ENCODE peak calls at places on chromosomes 11 and 22, in nine cellular contexts. One of them, this sample, is unnamed.

GRCh38 chr22:22593964-22594656 is 35.0 kb upstream of the PRAME start:
- DNase-seq in mammary epithelial cell: peak; percentile 8
- DNase-seq in breast epithelium: no peak
- DNase-seq in fibroblast of lung: peak; percentile 70
- DNase-seq in transverse colon: peak; percentile 38
- DNase-seq in K562: peak; percentile 100
- DNase-seq in IMR-90: peak; percentile 53
- DNase-seq in esophagus muscularis mucosa: no peak
- DNase-seq in heart right ventricle: no peak
- DNase-seq in this sample: peak; percentile 84

GRCh38 chr22:23751441-23751996 is 607 bp upstream of the ZNF70 start:
- DNase-seq in mammary epithelial cell: no peak
- DNase-seq in breast epithelium: no peak
- DNase-seq in fibroblast of lung: peak; percentile 34
- DNase-seq in transverse colon: peak; percentile 50
- DNase-seq in K562: peak; percentile 49
- DNase-seq in IMR-90: no peak
- DNase-seq in esophagus muscularis mucosa: no peak
- DNase-seq in heart right ventricle: peak; percentile 41
- DNase-seq in this sample: no peak

GRCh38 chr11:7575841-7576451 is 62.1 kb downstream of the PPFIBP2 start:
- DNase-seq in mammary epithelial cell: no peak
- DNase-seq in breast epithelium: no peak
- DNase-seq in fibroblast of lung: no peak
- DNase-seq in transverse colon: peak; percentile 78
- DNase-seq in K562: no peak
- DNase-seq in IMR-90: no peak
- DNase-seq in esophagus muscularis mucosa: no peak
- DNase-seq in heart right ventricle: no peak
- DNase-seq in this sample: no peak

GRCh38 chr11:70675697-70676374 is 277.5 kb downstream of the CTTN start:
- DNase-seq in mammary epithelial cell: no peak
- DNase-seq in breast epithelium: no peak
- DNase-seq in fibroblast of lung: no peak
- DNase-seq in transverse colon: peak; percentile 60
- DNase-seq in K562: peak; percentile 31
- DNase-seq in IMR-90: no peak
- DNase-seq in esophagus muscularis mucosa: no peak
- DNase-seq in heart right ventricle: no peak
- DNase-seq in this sample: no peak

GRCh38 chr22:40758390-40758789 is 60.8 kb downstream of the SLC25A17 start:
- DNase-seq in mammary epithelial cell: peak; percentile 72
- DNase-seq in breast epithelium: no peak
- DNase-seq in fibroblast of lung: no peak
- DNase-seq in transverse colon: no peak
- DNase-seq in K562: no peak
- DNase-seq in IMR-90: no peak
- DNase-seq in esophagus muscularis mucosa: no peak
- DNase-seq in heart right ventricle: no peak
- DNase-seq in this sample: no peak

GRCh38 chr11:19737575-19737974 is 24.9 kb downstream of the NAV2 start:
- DNase-seq in mammary epithelial cell: no peak
- DNase-seq in breast epithelium: no peak
- DNase-seq in fibroblast of lung: no peak
- DNase-seq in transverse colon: no peak
- DNase-seq in K562: no peak
- DNase-seq in IMR-90: no peak
- DNase-seq in esophagus muscularis mucosa: no peak
- DNase-seq in heart right ventricle: no peak
- DNase-seq in this sample: no peak

GRCh38 chr11:80846979-80847378 is 1406.1 kb upstream of the TENM4 start:
- DNase-seq in mammary epithelial cell: no peak
- DNase-seq in breast epithelium: no peak
- DNase-seq in fibroblast of lung: no peak
- DNase-seq in transverse colon: no peak
- DNase-seq in K562: no peak
- DNase-seq in IMR-90: no peak
- DNase-seq in esophagus muscularis mucosa: no peak
- DNase-seq in heart right ventricle: no peak
- DNase-seq in this sample: no peak

GRCh38 chr11:84906995-84907394 is 720.1 kb downstream of the DLG2 start:
- DNase-seq in mammary epithelial cell: peak; percentile 23
- DNase-seq in breast epithelium: no peak
- DNase-seq in fibroblast of lung: peak; percentile 11
- DNase-seq in transverse colon: no peak
- DNase-seq in K562: no peak
- DNase-seq in IMR-90: peak; percentile 37
- DNase-seq in esophagus muscularis mucosa: no peak
- DNase-seq in heart right ventricle: no peak
- DNase-seq in this sample: no peak

GRCh38 chr22:40348025-40348658 is 1.8 kb downstream of the ADSL start:
- DNase-seq in mammary epithelial cell: peak; percentile 36
- DNase-seq in breast epithelium: no peak
- DNase-seq in fibroblast of lung: peak; percentile 69
- DNase-seq in transverse colon: peak; percentile 63
- DNase-seq in K562: peak; percentile 47
- DNase-seq in IMR-90: peak; percentile 62
- DNase-seq in esophagus muscularis mucosa: no peak
- DNase-seq in heart right ventricle: peak; percentile 23
- DNase-seq in this sample: peak; percentile 71

GRCh38 chr11:33515347-33515746 is 185.3 kb downstream of the C11orf91 start:
- DNase-seq in mammary epithelial cell: peak; percentile 45
- DNase-seq in breast epithelium: no peak
- DNase-seq in fibroblast of lung: no peak
- DNase-seq in transverse colon: no peak
- DNase-seq in K562: no peak
- DNase-seq in IMR-90: peak; percentile 76
- DNase-seq in esophagus muscularis mucosa: peak; percentile 47
- DNase-seq in heart right ventricle: peak; percentile 39
- DNase-seq in this sample: peak; percentile 72

GRCh38 chr11:62242021-62242420 is at the start of gene SCGB1D2:
- DNase-seq in mammary epithelial cell: peak; percentile 46
- DNase-seq in breast epithelium: peak; percentile 86
- DNase-seq in fibroblast of lung: no peak
- DNase-seq in transverse colon: no peak
- DNase-seq in K562: no peak
- DNase-seq in IMR-90: no peak
- DNase-seq in esophagus muscularis mucosa: no peak
- DNase-seq in heart right ventricle: peak; percentile 51
- DNase-seq in this sample: no peak

GRCh38 chr11:65078151-65078550 is 5.7 kb downstream of the CDCA5 start:
- DNase-seq in mammary epithelial cell: peak; percentile 14
- DNase-seq in breast epithelium: no peak
- DNase-seq in fibroblast of lung: peak; percentile 15
- DNase-seq in transverse colon: peak; percentile 86
- DNase-seq in K562: peak; percentile 66
- DNase-seq in IMR-90: peak; percentile 17
- DNase-seq in esophagus muscularis mucosa: no peak
- DNase-seq in heart right ventricle: no peak
- DNase-seq in this sample: peak; percentile 71

GRCh38 chr22:17847360-17848078 is 73.2 kb upstream of the BID start:
- DNase-seq in mammary epithelial cell: no peak
- DNase-seq in breast epithelium: no peak
- DNase-seq in fibroblast of lung: no peak
- DNase-seq in transverse colon: no peak
- DNase-seq in K562: peak; percentile 91
- DNase-seq in IMR-90: no peak
- DNase-seq in esophagus muscularis mucosa: no peak
- DNase-seq in heart right ventricle: no peak
- DNase-seq in this sample: no peak

GRCh38 chr11:61532136-61533038 is 23.8 kb downstream of the LRRC10B start:
- DNase-seq in mammary epithelial cell: peak; percentile 46
- DNase-seq in breast epithelium: no peak
- DNase-seq in fibroblast of lung: no peak
- DNase-seq in transverse colon: peak; percentile 61
- DNase-seq in K562: peak; percentile 88
- DNase-seq in IMR-90: no peak
- DNase-seq in esophagus muscularis mucosa: no peak
- DNase-seq in heart right ventricle: no peak
- DNase-seq in this sample: peak; percentile 49

GRCh38 chr11:35122308-35122707 is 16.7 kb upstream of the CD44 start:
- DNase-seq in mammary epithelial cell: no peak
- DNase-seq in breast epithelium: no peak
- DNase-seq in fibroblast of lung: no peak
- DNase-seq in transverse colon: no peak
- DNase-seq in K562: no peak
- DNase-seq in IMR-90: no peak
- DNase-seq in esophagus muscularis mucosa: no peak
- DNase-seq in heart right ventricle: no peak
- DNase-seq in this sample: no peak

GRCh38 chr11:35126879-35127576 is 11.9 kb upstream of the CD44 start:
- DNase-seq in mammary epithelial cell: no peak
- DNase-seq in breast epithelium: no peak
- DNase-seq in fibroblast of lung: no peak
- DNase-seq in transverse colon: no peak
- DNase-seq in K562: no peak
- DNase-seq in IMR-90: no peak
- DNase-seq in esophagus muscularis mucosa: no peak
- DNase-seq in heart right ventricle: no peak
- DNase-seq in this sample: no peak

GRCh38 chr11:35121326-35121865 is 17.6 kb upstream of the CD44 start:
- DNase-seq in mammary epithelial cell: no peak
- DNase-seq in breast epithelium: no peak
- DNase-seq in fibroblast of lung: no peak
- DNase-seq in transverse colon: no peak
- DNase-seq in K562: no peak
- DNase-seq in IMR-90: no peak
- DNase-seq in esophagus muscularis mucosa: no peak
- DNase-seq in heart right ventricle: no peak
- DNase-seq in this sample: no peak

GRCh38 chr11:35127619-35128018 is 11.4 kb upstream of the CD44 start:
- DNase-seq in mammary epithelial cell: no peak
- DNase-seq in breast epithelium: no peak
- DNase-seq in fibroblast of lung: no peak
- DNase-seq in transverse colon: no peak
- DNase-seq in K562: no peak
- DNase-seq in IMR-90: no peak
- DNase-seq in esophagus muscularis mucosa: no peak
- DNase-seq in heart right ventricle: no peak
- DNase-seq in this sample: no peak

GRCh38 chr11:35126000-35126878 is 12.7 kb upstream of the CD44 start:
- DNase-seq in mammary epithelial cell: no peak
- DNase-seq in breast epithelium: no peak
- DNase-seq in fibroblast of lung: no peak
- DNase-seq in transverse colon: no peak
- DNase-seq in K562: no peak
- DNase-seq in IMR-90: no peak
- DNase-seq in esophagus muscularis mucosa: no peak
- DNase-seq in heart right ventricle: no peak
- DNase-seq in this sample: peak; percentile 37
- TF ChIP-seq CTCF in mammary epithelial cell: no peak
- TF ChIP-seq CTCF in breast epithelium: no peak
- TF ChIP-seq CTCF in fibroblast of lung: no peak
- TF ChIP-seq CTCF in transverse colon: no peak
- TF ChIP-seq CTCF in K562: no peak
- TF ChIP-seq CTCF in IMR-90: no peak
- TF ChIP-seq CTCF in esophagus muscularis mucosa: no peak
- TF ChIP-seq CTCF in heart right ventricle: no peak
- TF ChIP-seq CTCF in this sample: no peak

GRCh38 chr11:27362032-27362431 is 983 bp downstream of the CCDC34 start:
- DNase-seq in mammary epithelial cell: no peak
- DNase-seq in breast epithelium: no peak
- DNase-seq in fibroblast of lung: no peak
- DNase-seq in transverse colon: no peak
- DNase-seq in K562: no peak
- DNase-seq in IMR-90: no peak
- DNase-seq in esophagus muscularis mucosa: no peak
- DNase-seq in heart right ventricle: no peak
- DNase-seq in this sample: no peak
- H3K4me3 ChIP-seq in mammary epithelial cell: peak overlapping the region; percentile 83
- H3K4me3 ChIP-seq in breast epithelium: no peak overlapping the region
- H3K4me3 ChIP-seq in fibroblast of lung: peak overlapping the region; percentile 74
- H3K4me3 ChIP-seq in transverse colon: no peak overlapping the region
- H3K4me3 ChIP-seq in K562: peak overlapping the region; percentile 67
- H3K4me3 ChIP-seq in IMR-90: no peak overlapping the region
- H3K4me3 ChIP-seq in esophagus muscularis mucosa: no peak overlapping the region
- H3K4me3 ChIP-seq in heart right ventricle: no peak overlapping the region
- H3K4me3 ChIP-seq in this sample: peak overlapping the region; percentile 80

DNA sequence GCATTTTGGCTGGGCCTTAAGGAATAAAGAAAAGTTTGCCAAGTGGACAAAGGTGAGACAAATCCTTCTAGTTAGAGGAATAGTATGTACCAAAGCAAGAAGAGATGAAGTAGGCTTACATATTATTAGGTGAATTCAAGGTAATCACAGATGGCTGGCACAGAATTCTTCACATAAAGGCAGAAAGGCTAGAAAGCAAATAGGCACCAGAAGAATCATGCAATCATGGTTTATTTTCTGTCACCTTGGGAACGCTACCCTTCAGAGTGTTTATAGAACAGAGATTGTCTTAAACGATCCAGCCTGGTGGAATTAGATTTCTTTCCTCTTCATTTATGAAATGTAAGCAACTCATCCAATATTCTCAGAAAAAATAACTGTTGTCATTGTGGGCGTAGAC is 48.9 kb upstream of the CSNK2A3 start:
- DNase-seq in mammary epithelial cell: no peak
- DNase-seq in breast epithelium: no peak
- DNase-seq in fibroblast of lung: no peak
- DNase-seq in transverse colon: no peak
- DNase-seq in K562: no peak
- DNase-seq in IMR-90: no peak
- DNase-seq in esophagus muscularis mucosa: no peak
- DNase-seq in heart right ventricle: no peak
- DNase-seq in this sample: no peak
- H3K4me1 ChIP-seq in mammary epithelial cell: peaks cover 24% of the 10 kb centered on the region
- H3K4me1 ChIP-seq in breast epithelium: no peaks in the 10 kb centered on the region
- H3K4me1 ChIP-seq in fibroblast of lung: no peaks in the 10 kb centered on the region
- H3K4me1 ChIP-seq in transverse colon: peaks cover 5% of the 10 kb centered on the region
- H3K4me1 ChIP-seq in K562: no peaks in the 10 kb centered on the region
- H3K4me1 ChIP-seq in IMR-90: peaks cover 5% of the 10 kb centered on the region
- H3K4me1 ChIP-seq in esophagus muscularis mucosa: peaks cover 51% of the 10 kb centered on the region
- H3K4me1 ChIP-seq in heart right ventricle: no peaks in the 10 kb centered on the region
- H3K4me1 ChIP-seq in this sample: no peaks in the 10 kb centered on the region

DNA sequence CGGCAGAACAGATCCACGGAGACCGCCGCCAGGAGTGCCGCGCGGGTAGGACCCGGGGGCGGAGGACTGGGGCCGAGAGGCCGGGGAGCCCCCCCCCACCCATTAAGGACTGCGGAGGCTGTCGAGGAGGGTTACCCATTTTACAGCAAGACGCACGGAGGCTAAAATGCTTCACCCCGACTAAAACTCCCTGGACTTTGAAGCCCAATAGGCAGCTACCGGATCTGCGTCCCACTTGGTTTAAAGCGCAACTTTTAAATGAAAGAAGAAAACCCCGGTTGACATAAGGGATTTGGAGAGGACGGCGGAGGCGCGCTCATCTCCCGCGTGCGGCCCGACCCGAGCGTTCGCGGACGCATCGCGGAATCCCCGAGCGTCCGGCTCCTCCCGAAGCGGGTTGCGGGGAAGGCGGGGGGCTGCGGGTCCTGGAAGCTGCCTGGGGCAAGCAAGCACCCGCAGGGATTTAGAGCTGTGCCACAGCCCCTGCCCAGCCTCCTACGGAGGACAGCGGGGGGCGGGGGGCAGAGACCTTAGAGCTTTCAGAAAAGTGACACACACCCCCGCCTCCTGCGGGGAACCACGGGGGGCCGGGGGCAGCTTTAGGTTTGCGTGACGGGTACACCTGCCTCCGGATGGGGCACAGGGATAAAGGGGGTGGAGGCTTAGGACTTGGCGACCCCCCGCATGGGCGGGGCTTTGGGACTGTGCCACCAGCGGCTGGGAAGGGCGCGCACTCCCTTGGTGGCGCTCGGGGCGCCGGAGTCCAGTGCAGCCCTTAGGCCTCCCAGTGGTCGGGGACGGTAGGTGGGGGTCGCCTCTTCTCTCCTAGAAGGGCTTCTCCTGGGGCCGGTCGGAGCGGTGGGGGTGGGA is 761 bp upstream of the CELSR1 start:
- DNase-seq in mammary epithelial cell: peak; percentile 66
- DNase-seq in breast epithelium: no peak
- DNase-seq in fibroblast of lung: peak; percentile 20
- DNase-seq in transverse colon: no peak
- DNase-seq in K562: no peak
- DNase-seq in IMR-90: peak; percentile 27
- DNase-seq in esophagus muscularis mucosa: no peak
- DNase-seq in heart right ventricle: no peak
- DNase-seq in this sample: no peak
- TF ChIP-seq CTCF in mammary epithelial cell: no peak
- TF ChIP-seq CTCF in breast epithelium: no peak
- TF ChIP-seq CTCF in fibroblast of lung: no peak
- TF ChIP-seq CTCF in transverse colon: no peak
- TF ChIP-seq CTCF in K562: no peak
- TF ChIP-seq CTCF in IMR-90: no peak
- TF ChIP-seq CTCF in esophagus muscularis mucosa: peak; percentile 8
- TF ChIP-seq CTCF in heart right ventricle: peak; percentile 28
- TF ChIP-seq CTCF in this sample: no peak

This sample was measured in OCI-LY7.